ENCODE peak calls at places on chromosomes 12 and 14, in seven cellular contexts. U is Caco-2, C is upper lobe of right lung, X is dorsolateral prefrontal cortex, L is A549, F is lower lobe of right lung, D is heart left ventricle. R is an unnamed sample.

GRCh38 chr12:43102506-43103269 is 449.3 kb downstream of the ADAMTS20 start:
- DNase-seq in U (no peak), C (no peak), X (no peak), L (no peak), F (no peak), D (no peak), R (no peak)

GRCh38 chr14:105439710-105440553 is 20.3 kb downstream of the MTA1 start:
- DNase-seq in U (no peak), C (no peak), X (peak), L (peak), F (peak), D (peak), R (no peak)

GRCh38 chr14:34063470-34064164 is 112.7 kb upstream of the EGLN3 start:
- DNase-seq in U (no peak), C (no peak), X (no peak), L (peak), F (no peak), D (no peak), R (no peak)

GRCh38 chr12:47207829-47208248 is 128.1 kb upstream of the AMIGO2 start:
- DNase-seq in U (no peak), C (no peak), X (no peak), L (no peak), F (no peak), D (no peak), R (peak)

GRCh38 chr14:52789118-52789517 is 2.3 kb downstream of the GNPNAT1 start:
- DNase-seq in U (no peak), C (no peak), X (no peak), L (no peak), F (no peak), D (no peak), R (no peak)

GRCh38 chr12:52659395-52659794 is 7.4 kb upstream of the KRT2 start:
- DNase-seq in U (no peak), C (no peak), X (no peak), L (peak), F (no peak), D (no peak), R (no peak)

GRCh38 chr12:91119089-91119488 is 7.8 kb upstream of the LUM start:
- DNase-seq in U (no peak), C (no peak), X (no peak), L (no peak), F (no peak), D (no peak), R (no peak)

GRCh38 chr12:75990189-75990912 is 41.2 kb downstream of the PHLDA1 start:
- DNase-seq in U (no peak), C (no peak), X (no peak), L (peak), F (no peak), D (no peak), R (peak)

GRCh38 chr14:54106802-54107377 is 150.3 kb upstream of the BMP4 start:
- DNase-seq in U (no peak), C (no peak), X (no peak), L (no peak), F (no peak), D (no peak), R (no peak)

GRCh38 chr14:106489112-106489881 is 962.9 kb downstream of the TMEM121 start:
- DNase-seq in U (no peak), C (no peak), X (no peak), L (no peak), F (no peak), D (no peak), R (no peak)

GRCh38 chr14:51157012-51157411 is 62.1 kb upstream of the TRIM9 start:
- DNase-seq in U (no peak), C (no peak), X (no peak), L (peak), F (no peak), D (no peak), R (peak)

GRCh38 chr12:9634177-9634803 is 26.6 kb upstream of the KLRB1 start:
- DNase-seq in U (no peak), C (no peak), X (no peak), L (peak), F (no peak), D (no peak), R (peak)

GRCh38 chr14:61088081-61088480 is 107.0 kb downstream of the SLC38A6 start:
- DNase-seq in U (no peak), C (no peak), X (no peak), L (no peak), F (no peak), D (no peak), R (no peak)

GRCh38 chr14:36019126-36019525 is 157.4 kb downstream of the PTCSC3 start:
- DNase-seq in U (no peak), C (no peak), X (no peak), L (no peak), F (no peak), D (no peak), R (no peak)

GRCh38 chr12:51678086-51678724 is 87.2 kb downstream of the SCN8A start:
- DNase-seq in U (peak), C (no peak), X (no peak), L (peak), F (no peak), D (no peak), R (peak)

GRCh38 chr14:30768791-30769190 is 105.6 kb upstream of the COCH start:
- DNase-seq in U (no peak), C (no peak), X (no peak), L (no peak), F (no peak), D (no peak), R (no peak)

GRCh38 chr12:106981781-106982180 is 5.2 kb downstream of the MTERF2 start:
- DNase-seq in U (no peak), C (no peak), X (no peak), L (no peak), F (no peak), D (no peak), R (no peak)

GRCh38 chr14:61615743-61616523 is 79.4 kb upstream of the HIF1A start:
- DNase-seq in U (no peak), C (no peak), X (no peak), L (no peak), F (no peak), D (no peak), R (no peak)

GRCh38 chr12:115404761-115405470 is 720.9 kb upstream of the TBX3 start:
- DNase-seq in U (no peak), C (no peak), X (no peak), L (no peak), F (no peak), D (no peak), R (no peak)

GRCh38 chr12:16613199-16613598 is 7.2 kb upstream of the LMO3 start:
- DNase-seq in U (no peak), C (no peak), X (no peak), L (no peak), F (no peak), D (no peak), R (no peak)

GRCh38 chr12:30988887-30989286 is 62.3 kb downstream of the TSPAN11 start:
- DNase-seq in U (no peak), C (no peak), X (no peak), L (no peak), F (no peak), D (no peak), R (peak)

GRCh38 chr12:52522346-52523011 is 2.3 kb upstream of the KRT5 start:
- DNase-seq in U (no peak), C (no peak), X (no peak), L (no peak), F (no peak), D (no peak), R (no peak)

GRCh38 chr14:60658909-60659585 is 9.8 kb upstream of the SIX1 start:
- DNase-seq in U (no peak), C (no peak), X (no peak), L (no peak), F (no peak), D (no peak), R (no peak)

GRCh38 chr14:61388173-61388975 is 67.0 kb downstream of the PRKCH start:
- DNase-seq in U (peak), C (no peak), X (no peak), L (no peak), F (no peak), D (no peak), R (no peak)

GRCh38 chr12:52645120-52645761 is 6.8 kb downstream of the KRT2 start:
- DNase-seq in U (no peak), C (no peak), X (no peak), L (no peak), F (no peak), D (no peak), R (no peak)

GRCh38 chr12:53564941-53565340 is 57.7 kb upstream of the NPFF start:
- DNase-seq in U (no peak), C (no peak), X (no peak), L (no peak), F (no peak), D (no peak), R (no peak)

GRCh38 chr14:61510736-61511557 is 184.4 kb upstream of the HIF1A start:
- DNase-seq in U (no peak), C (no peak), X (no peak), L (no peak), F (no peak), D (no peak), R (no peak)

GRCh38 chr12:16246264-16246663 is 31.2 kb downstream of the SLC15A5 start:
- DNase-seq in U (no peak), C (no peak), X (no peak), L (no peak), F (no peak), D (no peak), R (no peak)

DNA sequence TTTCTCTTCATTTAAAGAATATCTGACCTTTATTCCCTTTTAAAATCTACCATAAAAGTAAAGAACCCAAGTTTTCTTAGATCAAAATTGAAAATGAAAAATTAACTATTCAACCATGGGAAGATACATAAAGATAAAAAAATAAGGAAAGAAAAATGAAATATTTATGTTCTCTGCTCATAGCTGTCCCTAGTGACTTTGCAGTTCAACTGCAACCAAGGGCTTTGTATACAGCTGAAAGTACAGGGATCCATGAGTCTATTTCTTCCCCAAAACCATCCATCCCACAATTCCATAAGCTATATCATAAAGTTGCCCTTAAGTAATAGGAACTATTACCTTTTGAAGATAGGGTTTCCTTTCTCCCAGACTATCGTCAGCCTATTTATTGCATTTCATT is 113.1 kb downstream of the ITPR2 start:
- DNase-seq in U (no peak), C (no peak), X (no peak), L (no peak), F (no peak), D (no peak), R (no peak)
- TF ChIP-seq CTCF in U (peak), C (no peak), X (no peak), L (no peak), F (no peak), D (no peak), R (no peak)

GRCh38 chr14:91269076-91269991 is 24.8 kb upstream of the GPR68 start:
- DNase-seq in U (no peak), C (no peak), X (no peak), L (no peak), F (no peak), D (peak), R (no peak)
- H3K4me3 ChIP-seq in U (no peak), C (peak), X (peak), L (no peak), F (peak), D (no peak), R (no peak)

GRCh38 chr14:92884410-92884809 is 38.5 kb upstream of the CHGA start:
- DNase-seq in U (no peak), C (no peak), X (no peak), L (no peak), F (no peak), D (no peak), R (no peak)

GRCh38 chr14:92877757-92878431 is 45.1 kb upstream of the CHGA start:
- DNase-seq in U (no peak), C (no peak), X (no peak), L (no peak), F (peak), D (peak), R (no peak)

GRCh38 chr14:92883066-92883465 is 39.9 kb upstream of the CHGA start:
- DNase-seq in U (no peak), C (no peak), X (no peak), L (no peak), F (no peak), D (no peak), R (no peak)

GRCh38 chr14:92880351-92880750 is 42.6 kb upstream of the CHGA start:
- DNase-seq in U (no peak), C (no peak), X (no peak), L (no peak), F (no peak), D (no peak), R (no peak)

DNA sequence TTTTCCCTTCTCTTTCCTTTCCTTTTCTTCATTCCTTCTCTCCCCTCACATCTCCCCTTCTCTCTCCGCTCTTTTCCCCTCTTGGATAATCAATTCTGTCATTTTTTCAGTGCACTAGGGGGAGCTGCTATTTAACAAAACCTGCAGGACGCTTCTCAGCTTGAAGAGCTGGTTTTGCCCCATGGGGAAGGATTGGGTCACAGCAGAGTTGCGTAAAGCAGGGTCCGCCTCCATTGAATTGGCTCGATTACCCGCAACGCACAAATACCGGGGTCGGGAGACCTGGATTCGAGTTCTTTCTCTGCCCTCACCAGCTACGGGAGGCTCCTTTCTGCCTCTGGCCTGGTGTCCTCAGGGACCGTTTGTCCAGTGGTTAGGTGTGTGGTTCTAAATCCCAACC is 42.1 kb upstream of the CHGA start:
- DNase-seq in U (peak), C (no peak), X (no peak), L (peak), F (peak), D (no peak), R (peak)
- TF ChIP-seq CTCF in U (peak), C (peak), X (peak), L (peak), F (peak), D (peak), R (peak)

GRCh38 chr12:50222275-50222783 is 55.2 kb upstream of the CERS5 start:
- DNase-seq in U (no peak), C (no peak), X (no peak), L (no peak), F (no peak), D (no peak), R (no peak)
- H3K4me3 ChIP-seq in U (no peak), C (peak), X (peak), L (peak), F (peak), D (peak), R (no peak)

GRCh38 chr14:103140316-103141109 is 17.3 kb downstream of the TNFAIP2 start:
- DNase-seq in U (no peak), C (no peak), X (no peak), L (no peak), F (no peak), D (no peak), R (no peak)

GRCh38 chr14:103142031-103142430 is 18.8 kb downstream of the TNFAIP2 start:
- DNase-seq in U (no peak), C (no peak), X (no peak), L (no peak), F (no peak), D (no peak), R (no peak)

GRCh38 chr14:103142903-103143302 is 19.6 kb downstream of the TNFAIP2 start:
- DNase-seq in U (no peak), C (no peak), X (no peak), L (no peak), F (no peak), D (no peak), R (no peak)

GRCh38 chr14:103139371-103140016 is 16.2 kb downstream of the TNFAIP2 start:
- DNase-seq in U (no peak), C (no peak), X (no peak), L (no peak), F (no peak), D (no peak), R (no peak)

DNA sequence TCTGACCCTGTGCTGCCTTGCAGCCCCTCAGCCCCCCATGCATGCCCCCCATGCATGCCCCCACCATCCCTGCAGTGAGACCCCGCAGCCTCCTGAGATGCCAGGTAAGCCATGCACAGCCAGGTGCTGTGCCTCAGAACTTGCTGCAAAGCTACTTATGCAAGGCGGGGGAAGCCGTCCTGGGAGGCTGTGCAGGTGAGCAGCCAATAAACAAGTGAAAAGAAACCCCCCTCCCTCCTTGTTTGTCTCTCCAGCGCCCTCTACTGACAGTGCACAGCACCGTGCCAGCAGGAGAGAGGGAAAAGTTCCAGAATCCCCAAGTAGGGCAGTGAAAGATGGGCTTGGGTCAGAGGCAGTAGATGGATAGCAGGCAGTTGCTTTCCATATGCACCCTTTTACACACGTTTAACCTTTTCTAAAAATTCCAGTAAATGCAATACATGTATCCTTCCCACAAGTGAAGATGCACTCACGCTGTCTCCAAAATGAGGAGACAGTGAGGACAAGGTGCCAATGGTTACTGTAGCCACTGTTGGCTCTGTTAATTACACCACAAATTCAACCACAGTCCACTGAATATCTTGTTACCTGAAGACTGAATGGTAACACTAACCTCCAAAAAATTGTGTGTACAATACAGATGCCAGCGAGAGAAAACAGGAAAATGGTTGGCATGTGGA is 18.0 kb downstream of the TNFAIP2 start:
- DNase-seq in U (peak), C (no peak), X (no peak), L (peak), F (peak), D (no peak), R (no peak)
- TF ChIP-seq CTCF in U (peak), C (peak), X (peak), L (peak), F (peak), D (peak), R (peak)

GRCh38 chr14:67734675-67735074 is 33.0 kb downstream of the RDH12 start:
- DNase-seq in U (no peak), C (no peak), X (no peak), L (no peak), F (no peak), D (no peak), R (no peak)

GRCh38 chr14:67735361-67735921 is 33.8 kb downstream of the RDH12 start:
- DNase-seq in U (no peak), C (no peak), X (no peak), L (no peak), F (no peak), D (no peak), R (no peak)

GRCh38 chr14:67736771-67737170 is 35.1 kb downstream of the RDH12 start:
- DNase-seq in U (no peak), C (no peak), X (no peak), L (no peak), F (no peak), D (no peak), R (no peak)

GRCh38 chr14:67744057-67744456 is 42.4 kb downstream of the RDH12 start:
- DNase-seq in U (no peak), C (no peak), X (no peak), L (no peak), F (no peak), D (no peak), R (no peak)

GRCh38 chr14:67738740-67739504 is 37.2 kb downstream of the RDH12 start:
- DNase-seq in U (peak), C (no peak), X (no peak), L (peak), F (no peak), D (no peak), R (no peak)
- H3K4me3 ChIP-seq in U (no peak), C (no peak), X (no peak), L (peak), F (no peak), D (no peak), R (no peak)

GRCh38 chr12:122966743-122967058 is 438 bp upstream of the ABCB9 start:
- DNase-seq in U (no peak), C (no peak), X (no peak), L (no peak), F (no peak), D (no peak), R (no peak)

GRCh38 chr12:122967151-122967550 is 888 bp upstream of the ABCB9 start:
- DNase-seq in U (no peak), C (no peak), X (no peak), L (no peak), F (no peak), D (no peak), R (no peak)

GRCh38 chr12:122964439-122965257 is 1.6 kb downstream of the ABCB9 start:
- DNase-seq in U (no peak), C (no peak), X (no peak), L (no peak), F (no peak), D (no peak), R (no peak)

GRCh38 chr12:122965356-122965755 is 907 bp downstream of the ABCB9 start:
- DNase-seq in U (no peak), C (no peak), X (no peak), L (no peak), F (no peak), D (no peak), R (no peak)

DNA sequence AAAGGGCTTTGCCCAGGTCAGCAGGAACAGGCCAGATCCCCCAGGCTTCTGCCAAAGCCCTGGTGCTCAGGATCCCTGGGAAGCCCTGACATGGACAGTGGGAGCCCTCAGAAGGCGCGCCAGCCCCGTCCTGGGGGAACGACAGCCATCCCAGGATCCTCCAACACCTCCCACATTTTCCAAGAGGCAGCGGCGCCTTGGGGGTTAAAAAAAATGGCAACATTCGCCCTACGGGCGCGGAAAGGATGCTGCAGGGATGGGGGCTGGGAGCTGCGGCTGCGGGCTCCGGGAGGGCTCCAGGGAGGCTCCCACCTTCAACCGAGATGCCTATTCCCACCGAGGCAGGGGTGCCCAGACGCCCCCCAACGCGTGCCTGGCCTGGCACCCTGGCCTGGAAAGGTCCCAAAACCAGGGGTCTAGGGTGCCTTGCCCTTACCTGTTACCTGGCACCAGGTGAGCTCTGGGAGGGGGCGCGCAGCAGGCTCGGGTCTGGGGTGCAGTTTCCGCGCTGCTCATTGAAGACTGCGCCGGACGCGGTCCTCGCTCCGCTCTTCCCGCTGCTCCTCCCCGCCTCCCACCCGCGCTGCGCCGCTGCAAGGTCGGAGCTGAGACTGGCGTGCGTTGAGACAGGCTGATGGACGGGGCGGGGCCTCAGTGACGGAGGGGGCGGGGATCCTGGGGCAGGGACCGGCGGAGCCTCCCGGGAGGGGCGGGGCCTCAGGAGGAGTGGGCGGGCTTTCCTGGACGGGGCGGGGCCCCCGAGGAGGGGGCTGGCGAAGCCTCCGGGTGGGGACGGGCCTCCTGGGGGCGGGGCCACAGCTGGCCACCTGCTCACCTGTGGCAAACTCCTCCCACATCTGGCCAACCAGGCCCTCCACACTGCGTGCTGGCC is at the start of gene ABCB9:
- DNase-seq in U (peak), C (peak), X (peak), L (peak), F (peak), D (peak), R (peak)
- TF ChIP-seq CTCF in U (no peak), C (no peak), X (no peak), L (no peak), F (no peak), D (no peak), R (no peak)

GRCh38 chr12:19499030-19499429 is 59.7 kb downstream of the AEBP2 start:
- DNase-seq in U (no peak), C (no peak), X (no peak), L (no peak), F (no peak), D (no peak), R (peak)
- H3K4me3 ChIP-seq in U (no peak), C (no peak), X (no peak), L (no peak), F (no peak), D (no peak), R (no peak)

R was measured in LNCaP clone FGC.